ENCODE peak calls at places on chromosomes 16 and 17, in five cellular contexts. C, I, R, L and H are unnamed samples.

GRCh38 chr16:75267631-75268264 is 16.3 kb upstream of the BCAR1 start:
- DNase-seq in I (peak), L (no peak), C (peak), R (peak), H (no peak)

GRCh38 chr16:22099256-22099975 is 7.1 kb downstream of the VWA3A start:
- DNase-seq in R (no peak), C (no peak), L (no peak), I (no peak), H (no peak)

GRCh38 chr16:8989099-8989878 is 25.6 kb upstream of the USP7 start:
- DNase-seq in R (no peak), I (no peak), C (no peak), L (no peak), H (no peak)

GRCh38 chr16:4010225-4011158 is 105.8 kb downstream of the ADCY9 start:
- DNase-seq in L (no peak), I (no peak), R (no peak), C (no peak), H (no peak)

GRCh38 chr16:69861276-69862030 is 89.7 kb upstream of the CLEC18A start:
- DNase-seq in L (no peak), I (peak), C (peak), R (peak), H (no peak)

GRCh38 chr16:10297341-10298006 is 88.4 kb upstream of the ATF7IP2 start:
- DNase-seq in R (peak), I (no peak), L (no peak), C (peak), H (no peak)

GRCh38 chr17:30021708-30022317 is 80.4 kb downstream of the EFCAB5 start:
- DNase-seq in L (peak), C (no peak), R (no peak), I (peak), H (peak)

GRCh38 chr17:80395402-80396151 is 19.4 kb upstream of the ENDOV start:
- DNase-seq in L (no peak), R (no peak), C (no peak), I (peak), H (no peak)

GRCh38 chr16:69873783-69874182 is 77.4 kb upstream of the CLEC18A start:
- DNase-seq in I (no peak), L (no peak), C (no peak), R (no peak), H (no peak)

GRCh38 chr16:52078716-52079655 is 468.0 kb downstream of the TOX3 start:
- DNase-seq in C (no peak), I (no peak), L (no peak), R (no peak), H (no peak)

GRCh38 chr16:84042879-84043485 is 387 bp upstream of the SLC38A8 start:
- DNase-seq in I (no peak), R (no peak), C (no peak), L (no peak), H (no peak)

GRCh38 chr17:62075308-62075815 is 10.3 kb upstream of the MED13 start:
- DNase-seq in I (peak), C (no peak), L (no peak), R (no peak), H (no peak)

GRCh38 chr17:80388601-80389000 is 26.4 kb upstream of the ENDOV start:
- DNase-seq in R (no peak), L (no peak), C (no peak), I (no peak), H (no peak)

GRCh38 chr16:23491490-23492391 is 18.6 kb downstream of the GGA2 start:
- DNase-seq in I (no peak), L (no peak), C (no peak), R (no peak), H (no peak)

GRCh38 chr17:40348136-40348504 is 16.4 kb downstream of the GJD3 start:
- DNase-seq in R (no peak), C (peak), L (no peak), I (no peak), H (no peak)
- H3K27ac ChIP-seq in R (peak), C (peak), L (no peak), I (peak), H (peak)

GRCh38 chr17:8140413-8141029 is 11.7 kb downstream of the PER1 start:
- DNase-seq in L (no peak), C (no peak), I (no peak), R (no peak), H (no peak)
- H3K27ac ChIP-seq in L (no peak), C (peak), I (peak), R (no peak), H (no peak)

DNA sequence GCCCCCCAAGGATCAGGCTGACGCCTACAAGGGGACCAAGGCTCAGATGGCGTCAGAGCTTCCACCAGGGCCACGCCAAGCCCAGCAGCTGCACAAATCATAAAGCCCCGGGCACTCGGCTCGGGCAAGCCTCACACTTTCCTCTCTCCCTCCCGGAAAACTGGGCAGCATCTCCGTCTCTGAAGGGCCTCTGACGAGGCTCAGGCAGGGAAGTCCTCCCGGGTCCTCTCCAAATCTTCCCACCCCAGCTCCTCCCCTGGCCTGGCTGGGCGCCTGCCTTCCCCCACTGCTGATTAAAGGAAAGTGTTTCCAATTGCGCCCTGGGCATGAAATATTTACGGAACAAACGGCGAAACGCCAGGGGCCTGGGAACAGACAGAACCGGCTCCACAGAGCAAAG is 38.5 kb downstream of the PIEZO1 start:
- DNase-seq in I (peak), R (no peak), C (peak), L (no peak), H (peak)
- H3K27ac ChIP-seq in I (no peak), R (no peak), C (peak), L (no peak), H (peak)

GRCh38 chr17:39094607-39095308 is 56.7 kb downstream of the PLXDC1 start:
- DNase-seq in L (peak), I (no peak), R (no peak), C (no peak), H (peak)
- H3K27ac ChIP-seq in L (peak), I (no peak), R (no peak), C (peak), H (peak)

DNA sequence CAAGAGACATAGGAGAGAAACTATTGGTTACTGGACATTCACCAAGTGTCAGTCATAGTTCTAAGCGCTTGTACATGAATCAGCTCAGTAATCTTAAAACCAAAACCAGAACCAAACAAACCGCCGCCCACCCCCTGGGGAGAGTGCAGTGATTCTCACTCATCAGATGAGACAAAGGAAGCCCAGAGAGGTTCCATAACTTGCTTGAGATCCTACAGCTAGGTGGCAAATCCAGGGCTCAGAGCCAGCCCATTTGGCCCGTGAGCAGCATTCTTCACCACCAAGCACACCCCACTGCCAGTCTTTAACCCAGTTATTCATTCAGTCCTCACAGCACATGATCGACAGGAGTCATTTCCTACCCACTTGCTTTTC is 37.2 kb upstream of the RGS9 start:
- DNase-seq in I (peak), L (peak), R (peak), C (no peak), H (peak)
- H3K27ac ChIP-seq in I (peak), L (peak), R (peak), C (peak), H (peak)

GRCh38 chr17:2067048-2067452 is 12.1 kb downstream of the HIC1 start:
- DNase-seq in R (no peak), C (no peak), L (no peak), I (no peak), H (no peak)
- H3K27ac ChIP-seq in R (peak), C (peak), L (no peak), I (peak), H (no peak)

DNA sequence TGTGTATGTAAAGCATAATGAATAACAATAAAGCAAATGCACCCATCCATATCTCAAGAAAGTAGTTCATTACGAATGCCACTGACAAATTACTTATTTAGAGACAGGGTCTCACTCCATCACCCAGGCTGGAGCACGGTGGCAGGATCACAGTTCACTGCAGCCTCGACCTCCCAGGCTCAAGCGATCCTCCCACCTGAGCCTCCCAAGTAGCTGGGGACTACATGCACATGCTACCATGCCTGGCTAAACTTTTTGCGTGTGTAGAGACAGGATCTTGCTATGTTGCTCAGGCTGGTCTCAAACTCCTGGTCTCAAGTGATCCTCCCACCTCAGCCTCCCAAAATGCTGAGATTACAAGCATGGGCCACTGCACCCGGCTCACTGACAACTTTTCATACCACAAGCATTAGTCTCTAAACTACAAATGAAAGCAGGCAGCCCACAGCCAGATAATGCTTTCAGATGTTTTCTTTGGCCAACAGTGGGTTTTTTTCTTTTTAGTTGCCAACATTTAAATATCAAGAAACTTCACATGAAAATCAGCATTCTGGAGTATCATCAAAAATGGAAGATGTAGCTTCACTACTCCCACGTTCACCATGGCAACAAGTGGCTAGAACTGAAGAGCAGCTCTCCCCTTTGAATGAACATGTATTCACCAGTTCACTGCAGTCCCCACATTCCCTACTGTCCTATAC is 7.7 kb downstream of the ARHGAP17 start:
- DNase-seq in I (no peak), L (no peak), R (peak), C (no peak), H (no peak)
- H3K27ac ChIP-seq in I (peak), L (no peak), R (peak), C (peak), H (no peak)

GRCh38 chr16:81237942-81238295 is 570 bp upstream of the BCO1 start:
- DNase-seq in C (no peak), L (no peak), I (no peak), R (no peak), H (no peak)

GRCh38 chr16:81239722-81240121 is 1.2 kb downstream of the BCO1 start:
- DNase-seq in R (no peak), L (no peak), C (no peak), I (no peak), H (no peak)

GRCh38 chr16:81237282-81237681 is 1.2 kb upstream of the BCO1 start:
- DNase-seq in I (no peak), R (no peak), C (peak), L (no peak), H (no peak)

GRCh38 chr16:81241706-81242105 is 3.2 kb downstream of the BCO1 start:
- DNase-seq in R (no peak), I (no peak), C (no peak), L (no peak), H (no peak)

DNA sequence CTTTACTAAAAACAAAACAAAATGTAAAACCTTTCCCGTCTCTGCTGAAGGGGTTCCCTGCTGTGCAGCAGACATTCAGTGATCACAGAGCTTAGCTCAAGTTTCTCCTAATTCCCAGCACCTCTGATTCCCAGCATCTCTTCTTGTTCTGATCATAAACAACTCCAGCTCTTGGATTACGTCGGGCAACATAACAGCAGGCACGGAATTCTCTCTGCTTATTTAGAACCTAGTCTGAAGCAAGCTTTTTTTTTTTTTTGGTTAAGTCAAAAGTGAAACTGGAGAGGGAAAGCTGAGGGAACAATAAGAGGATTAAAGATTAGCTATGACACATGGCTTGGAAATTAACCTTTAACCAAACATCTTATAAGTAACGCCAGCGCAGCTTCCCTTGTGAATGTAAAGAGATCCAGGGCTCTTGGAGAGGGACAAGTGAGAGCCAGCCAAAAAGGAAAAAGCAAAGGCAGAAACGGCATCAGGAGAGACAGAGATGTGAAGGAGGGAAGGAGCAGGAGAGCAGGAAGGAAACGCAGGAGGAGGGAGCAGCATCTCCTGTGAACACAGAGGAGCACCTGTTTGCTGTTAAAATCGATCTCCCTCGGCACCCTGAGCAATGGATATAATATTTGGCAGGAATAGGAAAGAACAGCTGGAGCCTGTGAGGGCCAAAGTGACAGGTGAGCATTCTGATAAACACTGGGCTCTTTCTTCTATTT is at the start of gene BCO1:
- DNase-seq in C (no peak), R (no peak), I (no peak), L (no peak), H (no peak)
- H3K27ac ChIP-seq in C (peak), R (no peak), I (no peak), L (no peak), H (no peak)

GRCh38 chr16:89325861-89326471 is 108.5 kb downstream of the ZNF778 start:
- DNase-seq in L (no peak), C (peak), R (no peak), I (peak), H (peak)

GRCh38 chr16:89322381-89323119 is 105.0 kb downstream of the ZNF778 start:
- DNase-seq in R (no peak), I (peak), L (no peak), C (peak), H (no peak)

GRCh38 chr16:89320717-89321501 is 103.4 kb downstream of the ZNF778 start:
- DNase-seq in R (no peak), L (no peak), C (peak), I (peak), H (peak)

GRCh38 chr16:89324056-89325010 is 106.8 kb downstream of the ZNF778 start:
- DNase-seq in R (no peak), C (no peak), I (no peak), L (no peak), H (no peak)

GRCh38 chr16:89323120-89323960 is 105.8 kb downstream of the ZNF778 start:
- DNase-seq in R (no peak), L (no peak), I (no peak), C (no peak), H (no peak)
- H3K27ac ChIP-seq in R (no peak), L (no peak), I (peak), C (no peak), H (no peak)

GRCh38 chr17:64778367-64779290 is 116.5 kb upstream of the SMURF2 start:
- DNase-seq in R (peak), I (no peak), C (no peak), L (peak), H (peak)

GRCh38 chr17:64777413-64778101 is 115.5 kb upstream of the SMURF2 start:
- DNase-seq in C (no peak), L (no peak), I (peak), R (peak), H (no peak)

GRCh38 chr17:64779344-64780095 is 117.4 kb upstream of the SMURF2 start:
- DNase-seq in I (no peak), C (no peak), L (no peak), R (peak), H (no peak)

GRCh38 chr17:64775701-64776570 is 113.8 kb upstream of the SMURF2 start:
- DNase-seq in C (no peak), L (no peak), I (no peak), R (peak), H (no peak)

DNA sequence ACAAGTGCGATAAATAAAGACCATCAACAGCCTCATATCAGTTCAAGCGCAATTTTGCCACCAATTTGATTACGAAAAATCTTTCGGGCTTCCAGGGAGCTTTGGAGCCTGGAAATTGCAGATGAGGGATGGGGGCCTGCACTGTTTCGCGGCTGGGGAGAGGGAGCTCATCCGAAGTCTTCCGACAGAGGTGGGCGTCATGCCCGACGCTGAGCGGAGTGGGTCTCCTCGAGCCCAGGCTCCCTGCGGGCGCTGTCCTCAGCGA is 115.9 kb upstream of the SMURF2 start:
- DNase-seq in R (no peak), I (no peak), C (no peak), L (no peak), H (no peak)
- H3K27ac ChIP-seq in R (no peak), I (no peak), C (no peak), L (no peak), H (no peak)